ENCODE peak calls at places on chromosomes 4 and X, in seven cellular contexts. W is GM06990, E is A549, G is choroid plexus epithelial cell, C is transverse colon, D is endothelial cell of umbilical vein, Q is prostate gland. V is an unnamed sample.

GRCh38 chr4:155657169-155657568 is 9.5 kb upstream of the GUCY1A1 start:
- DNase-seq in G (no peak), D (no peak), W (no peak), E (no peak), C (no peak), Q (no peak), V (no peak)

GRCh38 chrX:926070-926469 is 286.4 kb downstream of the CRLF2 start:
- DNase-seq in D (no peak), C (no peak), G (no peak), E (no peak), W (no peak), Q (no peak), V (no peak)

GRCh38 chr4:6378493-6379445 is 93.6 kb downstream of the PPP2R2C start:
- DNase-seq in D (no peak), W (no peak), Q (no peak), E (no peak), G (no peak), C (no peak), V (no peak)

GRCh38 chr4:173827707-173828106 is 297.7 kb upstream of the HAND2 start:
- DNase-seq in C (no peak), G (no peak), E (no peak), Q (no peak), D (no peak), W (no peak), V (peak; percentile 29)

GRCh38 chr4:165874799-165875371 is 1.8 kb downstream of the TLL1 start:
- DNase-seq in W (peak; percentile 16), C (peak; percentile 17), E (peak; percentile 5), Q (peak; percentile 24), G (no peak), D (no peak), V (peak; percentile 28)

GRCh38 chrX:15336023-15336413 is 695 bp upstream of the PIGA start:
- DNase-seq in G (peak; percentile 55), C (peak; percentile 16), D (peak; percentile 58), W (no peak), E (peak; percentile 73), Q (peak; percentile 30), V (peak; percentile 80)

GRCh38 chr4:46484881-46485280 is 95.0 kb upstream of the GABRA2 start:
- DNase-seq in Q (no peak), W (no peak), C (no peak), D (no peak), G (peak; percentile 14), E (no peak), V (peak; percentile 70)

GRCh38 chr4:158914178-158914577 is 145.4 kb downstream of the FNIP2 start:
- DNase-seq in D (peak; percentile 13), W (no peak), G (peak; percentile 80), Q (no peak), C (no peak), E (peak; percentile 52), V (peak; percentile 64)

GRCh38 chr4:2182981-2183380 is 58.9 kb downstream of the HAUS3 start:
- DNase-seq in W (no peak), D (no peak), G (peak; percentile 42), Q (no peak), E (no peak), C (no peak), V (peak; percentile 12)

GRCh38 chr4:113955948-113956347 is 23.5 kb downstream of the ARSJ start:
- DNase-seq in D (no peak), G (no peak), C (no peak), Q (no peak), W (no peak), E (no peak), V (no peak)

DNA sequence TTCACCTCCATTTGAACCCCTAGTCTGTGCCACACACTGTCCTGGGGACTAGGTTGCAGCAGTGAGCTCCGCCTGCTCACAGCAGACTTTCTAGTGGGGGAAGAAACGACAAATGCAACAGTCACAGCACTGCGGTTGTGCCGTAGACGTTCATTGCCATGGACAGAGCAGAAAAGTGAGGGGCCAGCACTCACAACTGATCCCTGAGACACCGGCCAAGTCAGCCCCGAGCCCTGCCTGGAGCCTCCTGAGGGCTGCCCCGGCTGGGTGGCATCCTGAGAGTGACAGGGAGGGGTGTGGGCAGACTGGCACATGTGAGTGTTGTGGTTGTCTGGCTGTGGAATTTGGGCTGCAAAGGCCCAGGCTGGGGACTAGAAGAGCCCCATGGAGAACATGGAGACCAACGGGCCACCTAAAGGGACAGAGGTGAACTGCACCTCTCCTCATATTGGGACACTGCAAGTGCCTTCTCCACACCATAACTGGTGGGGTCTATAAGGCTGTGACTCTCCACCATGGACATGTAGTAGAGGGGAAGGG is 4.6 kb downstream of the DUSP9 start:
- DNase-seq in C (no peak), G (no peak), E (peak; percentile 35), Q (no peak), W (no peak), D (no peak), V (no peak)
- TF ChIP-seq CTCF in C (peak; percentile 12), G (peak; percentile 38), E (no peak), Q (no peak), W (peak; percentile 33), D (peak; percentile 8), V (peak; percentile 21)

GRCh38 chr4:72169861-72170260 is 138.1 kb downstream of the NPFFR2 start:
- DNase-seq in Q (no peak), W (no peak), D (no peak), G (no peak), E (no peak), C (no peak), V (no peak)
- H3K4me3 ChIP-seq in Q (no peak overlapping the region), W (no peak overlapping the region), D (no peak overlapping the region), G (no peak overlapping the region), E (no peak overlapping the region), C (no peak overlapping the region), V (no peak overlapping the region)

DNA sequence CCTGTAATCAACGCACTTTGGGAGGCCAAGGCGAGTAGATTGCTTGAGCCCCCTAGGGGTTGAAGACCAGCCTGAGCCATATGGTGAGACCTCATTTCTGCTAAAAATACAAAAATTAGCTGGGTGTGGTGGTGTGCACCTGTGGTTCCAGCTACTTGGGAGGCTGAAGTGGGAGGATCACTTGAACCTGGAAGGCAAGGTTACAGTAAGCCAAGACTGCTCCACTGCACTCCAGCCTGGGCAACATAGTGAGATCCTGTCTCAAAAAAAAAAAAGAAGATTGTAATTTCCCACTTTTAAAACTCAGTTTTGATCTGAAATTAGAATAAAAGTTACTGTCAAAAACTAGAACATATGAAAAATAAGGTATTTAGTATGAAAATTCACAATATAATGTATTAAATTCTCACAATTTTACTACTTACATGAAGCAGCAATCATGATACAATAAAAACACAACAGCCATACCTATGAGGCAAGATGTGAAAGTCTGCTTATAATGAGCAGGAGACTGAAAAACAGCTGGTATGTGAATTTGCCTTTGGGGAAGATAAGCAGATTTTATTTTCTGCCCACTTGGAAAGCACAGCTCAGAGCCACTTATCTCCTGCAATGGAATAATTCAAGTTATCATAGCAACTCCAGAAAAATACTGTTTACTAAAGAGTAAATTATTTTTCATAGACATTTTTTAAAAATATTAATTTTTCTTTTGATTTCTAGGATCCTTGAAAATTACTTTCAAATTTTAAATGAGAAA is 50.6 kb downstream of the ZGRF1 start:
- DNase-seq in W (no peak), Q (no peak), G (no peak), D (no peak), E (no peak), C (no peak), V (no peak)
- TF ChIP-seq CTCF in W (no peak), Q (no peak), G (no peak), D (no peak), E (no peak), C (no peak), V (no peak)

DNA sequence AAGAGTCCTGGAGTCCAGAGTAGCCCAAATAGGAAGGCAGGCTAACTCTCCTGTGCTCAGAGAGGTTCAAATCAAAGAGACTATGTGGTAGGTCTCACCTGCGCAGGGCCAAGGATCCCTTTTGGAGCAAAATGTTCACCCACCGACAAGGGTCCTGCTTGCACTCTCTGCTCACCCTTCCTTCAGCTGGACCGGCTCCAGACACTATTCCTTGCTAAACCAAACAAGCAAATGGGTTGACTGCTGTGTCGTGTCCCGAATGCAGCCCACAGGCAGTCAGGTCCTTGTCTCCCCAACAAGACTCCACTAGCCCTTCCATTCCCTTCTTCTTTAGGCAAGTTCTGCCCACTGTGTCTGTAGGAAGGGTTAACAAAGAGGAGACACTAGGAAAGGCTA is 760 bp downstream of the TRMT2B start:
- DNase-seq in D (no peak), C (no peak), G (no peak), W (no peak), Q (peak; percentile 3), E (no peak), V (no peak)
- H3K4me3 ChIP-seq in D (peak overlapping the region; percentile 87), C (peak overlapping the region; percentile 52), G (peak overlapping the region; percentile 68), W (peak overlapping the region; percentile 75), Q (peak overlapping the region; percentile 50), E (peak overlapping the region; percentile 80), V (peak overlapping the region; percentile 66)

DNA sequence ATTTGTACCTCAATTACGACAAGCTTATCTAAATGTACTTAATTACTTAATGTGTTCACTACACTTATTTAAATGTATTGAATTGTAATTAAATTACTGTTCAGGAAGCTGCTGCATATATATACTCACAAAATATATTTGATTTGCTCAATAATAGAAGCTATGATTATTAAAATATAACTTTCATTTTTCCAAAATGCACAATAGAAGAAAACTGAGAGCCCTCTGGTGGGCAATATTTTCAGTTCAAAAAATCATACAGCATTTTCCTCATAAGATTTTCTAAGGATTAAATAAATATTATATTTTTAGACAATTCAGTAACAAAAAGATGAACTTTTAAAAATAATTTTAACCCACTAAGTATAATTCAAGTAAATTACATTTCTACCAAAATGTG is 217.3 kb downstream of the DKK2 start:
- DNase-seq in E (no peak), W (no peak), C (no peak), Q (no peak), D (no peak), G (peak; percentile 23), V (peak; percentile 3)
- TF ChIP-seq CTCF in E (no peak), W (no peak), C (peak; percentile 3), Q (no peak), D (no peak), G (peak; percentile 50), V (peak; percentile 29)

DNA sequence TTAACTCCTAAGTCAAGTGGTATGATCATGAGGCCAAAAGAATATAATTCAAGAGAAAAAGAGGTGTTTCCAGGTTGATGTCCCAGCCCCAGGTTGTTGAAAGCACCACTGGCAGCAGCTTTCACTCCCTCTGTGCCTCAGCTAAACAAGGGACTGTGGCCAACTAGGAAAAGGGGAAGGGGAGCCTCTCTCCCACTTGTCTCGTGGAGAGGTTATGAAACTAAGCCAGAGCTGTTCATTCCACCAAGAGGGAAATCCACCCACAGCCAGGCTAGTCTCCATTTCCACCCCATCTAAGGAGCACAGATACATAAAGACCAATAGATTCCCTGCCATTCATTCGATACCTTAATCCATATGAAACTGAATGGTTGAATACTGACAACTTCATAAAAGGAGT is 8.1 kb downstream of the ANXA5 start:
- DNase-seq in E (no peak), Q (no peak), C (no peak), G (no peak), W (no peak), D (no peak), V (no peak)
- H3K4me3 ChIP-seq in E (no peak overlapping the region), Q (no peak overlapping the region), C (no peak overlapping the region), G (no peak overlapping the region), W (no peak overlapping the region), D (no peak overlapping the region), V (no peak overlapping the region)

DNA sequence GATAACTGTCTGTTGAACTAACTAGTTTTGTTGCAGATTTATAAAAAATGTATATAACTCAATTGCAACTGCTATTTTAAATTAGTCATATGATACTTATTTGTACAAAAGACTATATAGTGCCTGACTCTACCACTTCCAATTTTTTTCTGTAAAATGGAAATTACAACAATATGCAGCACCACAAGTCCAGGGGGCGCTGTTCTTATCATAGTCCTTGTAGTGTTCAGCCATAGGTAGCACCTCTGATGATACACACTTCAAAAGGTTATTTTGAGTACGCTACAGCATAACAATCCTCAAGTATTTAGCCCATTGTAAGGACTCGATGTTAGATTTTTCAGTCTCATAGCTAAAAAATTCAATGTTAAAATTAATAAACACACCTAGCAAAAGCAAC is 174.9 kb downstream of the CORIN start:
- DNase-seq in W (no peak), G (no peak), Q (no peak), C (no peak), D (no peak), E (peak; percentile 21), V (no peak)
- TF ChIP-seq CTCF in W (peak; percentile 49), G (peak; percentile 43), Q (no peak), C (no peak), D (peak; percentile 24), E (no peak), V (peak; percentile 26)